ENCODE peak calls at places on chromosomes 6 and 20, in nine cellular contexts. U, W, K, L, H, R, D, E and Y are unnamed samples.

GRCh38 chr6:35691027-35691824 is 2.5 kb upstream of the FKBP5 start:
- DNase-seq in U (no peak), W (peak), K (peak), L (peak), H (peak), R (no peak), D (no peak), E (peak), Y (peak)

GRCh38 chr20:63508072-63508768 is 9.3 kb upstream of the EEF1A2 start:
- DNase-seq in U (no peak), W (no peak), K (peak), L (no peak), H (no peak), R (no peak), D (peak), E (no peak), Y (no peak)

GRCh38 chr6:83815631-83816030 is 37.5 kb upstream of the RIPPLY2 start:
- DNase-seq in U (no peak), W (no peak), K (no peak), L (no peak), H (peak), R (no peak), D (no peak), E (peak), Y (no peak)

GRCh38 chr6:170137911-170138910 is 152.7 kb downstream of the DLL1 start:
- DNase-seq in U (no peak), W (peak), K (peak), L (peak), H (no peak), R (peak), D (no peak), E (no peak), Y (no peak)

GRCh38 chr6:35047265-35048011 is 93.7 kb downstream of the TCP11 start:
- DNase-seq in U (no peak), W (no peak), K (no peak), L (no peak), H (peak), R (no peak), D (no peak), E (peak), Y (peak)

GRCh38 chr6:1767481-1768246 is 157.9 kb downstream of the FOXC1 start:
- DNase-seq in U (no peak), W (no peak), K (no peak), L (no peak), H (peak), R (no peak), D (no peak), E (peak), Y (no peak)

GRCh38 chr6:56282391-56282790 is 35.0 kb upstream of the COL21A1 start:
- DNase-seq in U (no peak), W (no peak), K (no peak), L (no peak), H (no peak), R (no peak), D (no peak), E (peak), Y (no peak)

GRCh38 chr20:62702886-62703852 is 5.5 kb upstream of the NTSR1 start:
- DNase-seq in U (no peak), W (no peak), K (no peak), L (no peak), H (peak), R (no peak), D (no peak), E (peak), Y (peak)

GRCh38 chr6:45351076-45351475 is 22.9 kb downstream of the RUNX2 start:
- DNase-seq in U (no peak), W (no peak), K (no peak), L (no peak), H (no peak), R (no peak), D (no peak), E (no peak), Y (no peak)

GRCh38 chr6:62367601-62368000 is 81.6 kb upstream of the KHDRBS2 start:
- DNase-seq in U (no peak), W (no peak), K (no peak), L (no peak), H (no peak), R (no peak), D (no peak), E (no peak), Y (no peak)

GRCh38 chr20:49785851-49786174 is 26.8 kb upstream of the SLC9A8 start:
- DNase-seq in U (no peak), W (no peak), K (no peak), L (no peak), H (no peak), R (no peak), D (no peak), E (no peak), Y (no peak)

GRCh38 chr6:14369717-14370116 is 252.1 kb downstream of the CD83 start:
- DNase-seq in U (no peak), W (no peak), K (no peak), L (no peak), H (no peak), R (no peak), D (no peak), E (no peak), Y (no peak)

GRCh38 chr20:48025661-48026060 is 240.4 kb upstream of the SULF2 start:
- DNase-seq in U (no peak), W (no peak), K (no peak), L (no peak), H (peak), R (no peak), D (no peak), E (peak), Y (no peak)

GRCh38 chr6:84082693-84083265 is 49.2 kb downstream of the MRAP2 start:
- DNase-seq in U (no peak), W (no peak), K (no peak), L (no peak), H (no peak), R (no peak), D (no peak), E (peak), Y (no peak)

GRCh38 chr6:152401978-152402377 is 235.2 kb downstream of the SYNE1 start:
- DNase-seq in U (no peak), W (no peak), K (no peak), L (no peak), H (peak), R (no peak), D (no peak), E (peak), Y (no peak)

DNA sequence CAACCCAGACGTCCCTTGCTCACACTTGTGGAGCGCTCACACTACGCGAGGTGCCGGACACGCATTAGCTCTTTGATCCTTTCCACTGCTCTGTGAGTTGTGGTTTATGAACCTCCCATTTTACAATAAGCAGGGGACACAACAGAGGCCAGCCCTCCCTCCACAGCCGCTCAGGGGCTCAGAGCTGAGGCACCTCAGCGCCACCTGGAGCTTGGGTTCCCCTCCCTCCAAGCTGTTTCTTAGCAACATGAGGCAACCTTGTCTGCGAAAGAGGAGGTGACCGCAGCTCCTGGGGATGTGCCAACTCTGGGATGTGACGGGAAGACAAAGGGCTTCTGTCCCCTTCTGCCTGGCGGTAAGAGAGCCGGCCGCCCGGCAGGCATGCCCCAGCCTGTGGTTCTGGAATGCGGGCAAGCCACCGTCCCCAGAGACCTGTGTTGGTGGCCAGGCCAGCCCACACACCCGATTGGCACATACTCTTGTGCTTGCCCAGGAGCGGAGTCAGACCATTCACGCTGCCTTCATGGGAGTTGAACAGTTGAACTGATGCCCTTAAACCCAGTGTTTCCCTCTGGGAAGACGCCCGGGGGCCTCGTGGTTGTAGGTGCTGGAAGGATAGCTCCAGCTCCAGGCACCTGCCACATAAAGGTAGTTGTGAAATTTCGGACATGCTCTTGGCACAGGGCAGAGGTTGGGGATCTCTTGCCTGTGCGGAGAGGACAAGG is 44.5 kb downstream of the RBM38 start:
- DNase-seq in U (no peak), W (peak), K (peak), L (peak), H (peak), R (peak), D (no peak), E (no peak), Y (no peak)
- TF ChIP-seq CTCF in U (no peak), W (no peak), K (no peak), L (peak), H (no peak), R (no peak), D (no peak), E (no peak), Y (no peak)

GRCh38 chr6:162123797-162124196 is 603.8 kb downstream of the PRKN start:
- DNase-seq in U (no peak), W (no peak), K (no peak), L (no peak), H (no peak), R (no peak), D (no peak), E (peak), Y (no peak)

GRCh38 chr6:162124710-162125435 is 602.7 kb downstream of the PRKN start:
- DNase-seq in U (no peak), W (peak), K (no peak), L (no peak), H (peak), R (no peak), D (no peak), E (no peak), Y (no peak)

GRCh38 chr6:162118706-162119105 is 608.9 kb downstream of the PRKN start:
- DNase-seq in U (no peak), W (no peak), K (no peak), L (no peak), H (no peak), R (no peak), D (no peak), E (no peak), Y (no peak)

DNA sequence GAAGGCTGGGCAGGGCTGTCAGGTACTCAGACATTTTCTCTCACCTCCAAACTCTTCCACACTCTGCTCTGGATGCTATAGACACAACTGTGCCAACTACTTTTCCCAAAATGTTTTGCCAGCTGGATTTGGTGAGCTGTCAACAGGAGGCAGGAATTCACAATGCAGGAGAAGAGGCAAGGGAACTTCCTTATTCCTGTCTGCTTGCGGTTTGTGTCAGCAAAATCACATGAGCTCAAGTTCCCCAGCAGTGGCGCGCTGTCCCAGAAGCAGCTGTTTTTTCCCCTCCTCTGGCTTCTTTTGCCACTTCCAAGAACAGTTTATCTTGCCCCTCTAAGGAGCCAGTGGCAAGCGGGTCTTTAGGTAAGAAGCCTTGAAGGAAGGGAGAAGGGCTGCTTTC is 608.2 kb downstream of the PRKN start:
- DNase-seq in U (peak), W (peak), K (no peak), L (no peak), H (peak), R (no peak), D (no peak), E (peak), Y (no peak)
- TF ChIP-seq CTCF in U (no peak), W (no peak), K (peak), L (no peak), H (no peak), R (no peak), D (no peak), E (no peak), Y (no peak)

GRCh38 chr20:37600486-37600885 is 72.8 kb upstream of the BLCAP start:
- DNase-seq in U (no peak), W (no peak), K (no peak), L (no peak), H (no peak), R (no peak), D (no peak), E (no peak), Y (no peak)
- TF ChIP-seq CTCF in U (no peak), W (no peak), K (no peak), L (no peak), H (no peak), R (no peak), D (no peak), E (no peak), Y (no peak)

GRCh38 chr6:166512567-166512966 is 73.9 kb downstream of the RAMACL start:
- DNase-seq in U (no peak), W (no peak), K (no peak), L (peak), H (no peak), R (peak), D (no peak), E (no peak), Y (no peak)
- TF ChIP-seq CTCF in U (no peak), W (no peak), K (no peak), L (no peak), H (no peak), R (no peak), D (no peak), E (no peak), Y (no peak)

GRCh38 chr6:32046450-32047083 is 8.4 kb downstream of the CYP21A2 start:
- DNase-seq in U (no peak), W (peak), K (no peak), L (peak), H (peak), R (no peak), D (no peak), E (peak), Y (no peak)
- TF ChIP-seq CTCF in U (no peak), W (no peak), K (no peak), L (no peak), H (no peak), R (no peak), D (no peak), E (no peak), Y (no peak)

GRCh38 chr6:31665501-31666336 is at the start of gene CSNK2B:
- DNase-seq in U (peak), W (peak), K (peak), L (peak), H (peak), R (peak), D (peak), E (peak), Y (peak)
- TF ChIP-seq CTCF in U (no peak), W (no peak), K (peak), L (peak), H (no peak), R (no peak), D (no peak), E (no peak), Y (peak)

GRCh38 chr20:58871533-58872102 is 19.1 kb downstream of the GNAS start:
- DNase-seq in U (no peak), W (no peak), K (no peak), L (no peak), H (no peak), R (no peak), D (no peak), E (no peak), Y (no peak)

GRCh38 chr20:58869662-58870227 is 17.2 kb downstream of the GNAS start:
- DNase-seq in U (no peak), W (no peak), K (no peak), L (no peak), H (no peak), R (no peak), D (no peak), E (no peak), Y (no peak)

GRCh38 chr20:58867211-58867610 is 14.7 kb downstream of the GNAS start:
- DNase-seq in U (no peak), W (no peak), K (no peak), L (no peak), H (no peak), R (no peak), D (no peak), E (peak), Y (no peak)

GRCh38 chr20:58870293-58871014 is 17.9 kb downstream of the GNAS start:
- DNase-seq in U (peak), W (peak), K (peak), L (peak), H (no peak), R (peak), D (peak), E (peak), Y (no peak)

GRCh38 chr20:58868795-58869194 is 16.3 kb downstream of the GNAS start:
- DNase-seq in U (no peak), W (peak), K (no peak), L (no peak), H (no peak), R (no peak), D (no peak), E (no peak), Y (no peak)
- TF ChIP-seq CTCF in U (no peak), W (no peak), K (peak), L (no peak), H (peak), R (no peak), D (peak), E (peak), Y (peak)